ENCODE peak calls at places on chromosomes 3 and 15, in five cellular contexts. One of them, this sample, is unnamed.

GRCh38 chr15:70289191-70289955 is 191.7 kb upstream of the TLE3 start:
- ATAC-seq in activated T-helper 17 cell treated with anti-CD3 and anti-CD28 coated beads, Interleukin-2, amount 50 U/mL, for 72 hours: no peak
- ATAC-seq in left colon: no peak
- ATAC-seq in K562: no peak
- ATAC-seq in activated naive CD8-positive, alpha-beta T cell treated with anti-CD3 and anti-CD28 coated beads, Interleukin-2, amount 10 ng/mL, durations not matched to agents 7 days and 5 days: no peak
- ATAC-seq in this sample: peak

GRCh38 chr15:83283813-83284562 is 476 bp downstream of the BNC1 start:
- ATAC-seq in activated T-helper 17 cell treated with anti-CD3 and anti-CD28 coated beads, Interleukin-2, amount 50 U/mL, for 72 hours: no peak
- ATAC-seq in left colon: no peak
- ATAC-seq in K562: no peak
- ATAC-seq in activated naive CD8-positive, alpha-beta T cell treated with anti-CD3 and anti-CD28 coated beads, Interleukin-2, amount 10 ng/mL, durations not matched to agents 7 days and 5 days: no peak
- ATAC-seq in this sample: no peak

GRCh38 chr3:86969500-86970189 is 21.3 kb downstream of the VGLL3 start:
- ATAC-seq in activated T-helper 17 cell treated with anti-CD3 and anti-CD28 coated beads, Interleukin-2, amount 50 U/mL, for 72 hours: no peak
- ATAC-seq in left colon: no peak
- ATAC-seq in K562: peak
- ATAC-seq in activated naive CD8-positive, alpha-beta T cell treated with anti-CD3 and anti-CD28 coated beads, Interleukin-2, amount 10 ng/mL, durations not matched to agents 7 days and 5 days: no peak
- ATAC-seq in this sample: peak

GRCh38 chr15:74845208-74845568 is 2.2 kb upstream of the ULK3 start:
- ATAC-seq in activated T-helper 17 cell treated with anti-CD3 and anti-CD28 coated beads, Interleukin-2, amount 50 U/mL, for 72 hours: peak
- ATAC-seq in left colon: no peak
- ATAC-seq in K562: no peak
- ATAC-seq in activated naive CD8-positive, alpha-beta T cell treated with anti-CD3 and anti-CD28 coated beads, Interleukin-2, amount 10 ng/mL, durations not matched to agents 7 days and 5 days: peak
- ATAC-seq in this sample: no peak

GRCh38 chr3:176375519-176375918 is 821.8 kb downstream of the TBL1XR1 start:
- ATAC-seq in activated T-helper 17 cell treated with anti-CD3 and anti-CD28 coated beads, Interleukin-2, amount 50 U/mL, for 72 hours: no peak
- ATAC-seq in left colon: no peak
- ATAC-seq in K562: no peak
- ATAC-seq in activated naive CD8-positive, alpha-beta T cell treated with anti-CD3 and anti-CD28 coated beads, Interleukin-2, amount 10 ng/mL, durations not matched to agents 7 days and 5 days: no peak
- ATAC-seq in this sample: no peak

GRCh38 chr15:25366058-25366457 is 72.8 kb downstream of the UBE3A start:
- ATAC-seq in activated T-helper 17 cell treated with anti-CD3 and anti-CD28 coated beads, Interleukin-2, amount 50 U/mL, for 72 hours: peak
- ATAC-seq in left colon: no peak
- ATAC-seq in K562: no peak
- ATAC-seq in activated naive CD8-positive, alpha-beta T cell treated with anti-CD3 and anti-CD28 coated beads, Interleukin-2, amount 10 ng/mL, durations not matched to agents 7 days and 5 days: no peak
- ATAC-seq in this sample: no peak

GRCh38 chr3:114506622-114507300 is 212.9 kb downstream of the TIGIT start:
- ATAC-seq in activated T-helper 17 cell treated with anti-CD3 and anti-CD28 coated beads, Interleukin-2, amount 50 U/mL, for 72 hours: no peak
- ATAC-seq in left colon: no peak
- ATAC-seq in K562: no peak
- ATAC-seq in activated naive CD8-positive, alpha-beta T cell treated with anti-CD3 and anti-CD28 coated beads, Interleukin-2, amount 10 ng/mL, durations not matched to agents 7 days and 5 days: no peak
- ATAC-seq in this sample: peak

GRCh38 chr15:91065505-91065904 is 34.6 kb upstream of the SV2B start:
- ATAC-seq in activated T-helper 17 cell treated with anti-CD3 and anti-CD28 coated beads, Interleukin-2, amount 50 U/mL, for 72 hours: no peak
- ATAC-seq in left colon: no peak
- ATAC-seq in K562: no peak
- ATAC-seq in activated naive CD8-positive, alpha-beta T cell treated with anti-CD3 and anti-CD28 coated beads, Interleukin-2, amount 10 ng/mL, durations not matched to agents 7 days and 5 days: no peak
- ATAC-seq in this sample: no peak

GRCh38 chr15:97748576-97748975 is 211.9 kb upstream of the ARRDC4 start:
- ATAC-seq in activated T-helper 17 cell treated with anti-CD3 and anti-CD28 coated beads, Interleukin-2, amount 50 U/mL, for 72 hours: no peak
- ATAC-seq in left colon: no peak
- ATAC-seq in K562: no peak
- ATAC-seq in activated naive CD8-positive, alpha-beta T cell treated with anti-CD3 and anti-CD28 coated beads, Interleukin-2, amount 10 ng/mL, durations not matched to agents 7 days and 5 days: no peak
- ATAC-seq in this sample: no peak

GRCh38 chr3:184345678-184346144 is 8.3 kb downstream of the FAM131A start:
- ATAC-seq in activated T-helper 17 cell treated with anti-CD3 and anti-CD28 coated beads, Interleukin-2, amount 50 U/mL, for 72 hours: peak
- ATAC-seq in left colon: peak
- ATAC-seq in K562: peak
- ATAC-seq in activated naive CD8-positive, alpha-beta T cell treated with anti-CD3 and anti-CD28 coated beads, Interleukin-2, amount 10 ng/mL, durations not matched to agents 7 days and 5 days: peak
- ATAC-seq in this sample: peak

GRCh38 chr3:51319271-51319670 is 65.8 kb upstream of the MANF start:
- ATAC-seq in activated T-helper 17 cell treated with anti-CD3 and anti-CD28 coated beads, Interleukin-2, amount 50 U/mL, for 72 hours: no peak
- ATAC-seq in left colon: no peak
- ATAC-seq in K562: no peak
- ATAC-seq in activated naive CD8-positive, alpha-beta T cell treated with anti-CD3 and anti-CD28 coated beads, Interleukin-2, amount 10 ng/mL, durations not matched to agents 7 days and 5 days: no peak
- ATAC-seq in this sample: no peak

GRCh38 chr15:27250223-27250622 is 279.2 kb downstream of the GABRG3 start:
- ATAC-seq in activated T-helper 17 cell treated with anti-CD3 and anti-CD28 coated beads, Interleukin-2, amount 50 U/mL, for 72 hours: no peak
- ATAC-seq in left colon: no peak
- ATAC-seq in K562: peak
- ATAC-seq in activated naive CD8-positive, alpha-beta T cell treated with anti-CD3 and anti-CD28 coated beads, Interleukin-2, amount 10 ng/mL, durations not matched to agents 7 days and 5 days: no peak
- ATAC-seq in this sample: no peak

GRCh38 chr15:27889258-27889657 is 209.9 kb downstream of the OCA2 start:
- ATAC-seq in activated T-helper 17 cell treated with anti-CD3 and anti-CD28 coated beads, Interleukin-2, amount 50 U/mL, for 72 hours: no peak
- ATAC-seq in left colon: no peak
- ATAC-seq in K562: no peak
- ATAC-seq in activated naive CD8-positive, alpha-beta T cell treated with anti-CD3 and anti-CD28 coated beads, Interleukin-2, amount 10 ng/mL, durations not matched to agents 7 days and 5 days: no peak
- ATAC-seq in this sample: no peak

GRCh38 chr3:125001557-125002413 is 54.0 kb downstream of the HEG1 start:
- ATAC-seq in activated T-helper 17 cell treated with anti-CD3 and anti-CD28 coated beads, Interleukin-2, amount 50 U/mL, for 72 hours: no peak
- ATAC-seq in left colon: peak
- ATAC-seq in K562: no peak
- ATAC-seq in activated naive CD8-positive, alpha-beta T cell treated with anti-CD3 and anti-CD28 coated beads, Interleukin-2, amount 10 ng/mL, durations not matched to agents 7 days and 5 days: no peak
- ATAC-seq in this sample: no peak

GRCh38 chr3:42780398-42780797 is 7.3 kb upstream of the CCDC13 start:
- ATAC-seq in activated T-helper 17 cell treated with anti-CD3 and anti-CD28 coated beads, Interleukin-2, amount 50 U/mL, for 72 hours: no peak
- ATAC-seq in left colon: peak
- ATAC-seq in K562: no peak
- ATAC-seq in activated naive CD8-positive, alpha-beta T cell treated with anti-CD3 and anti-CD28 coated beads, Interleukin-2, amount 10 ng/mL, durations not matched to agents 7 days and 5 days: no peak
- ATAC-seq in this sample: no peak

GRCh38 chr15:88686166-88686565 is 47.4 kb downstream of the ISG20 start:
- ATAC-seq in activated T-helper 17 cell treated with anti-CD3 and anti-CD28 coated beads, Interleukin-2, amount 50 U/mL, for 72 hours: no peak
- ATAC-seq in left colon: no peak
- ATAC-seq in K562: no peak
- ATAC-seq in activated naive CD8-positive, alpha-beta T cell treated with anti-CD3 and anti-CD28 coated beads, Interleukin-2, amount 10 ng/mL, durations not matched to agents 7 days and 5 days: no peak
- ATAC-seq in this sample: no peak

GRCh38 chr3:147412491-147412916 is 3.3 kb downstream of the ZIC1 start:
- ATAC-seq in activated T-helper 17 cell treated with anti-CD3 and anti-CD28 coated beads, Interleukin-2, amount 50 U/mL, for 72 hours: no peak
- ATAC-seq in left colon: no peak
- ATAC-seq in K562: no peak
- ATAC-seq in activated naive CD8-positive, alpha-beta T cell treated with anti-CD3 and anti-CD28 coated beads, Interleukin-2, amount 10 ng/mL, durations not matched to agents 7 days and 5 days: no peak
- ATAC-seq in this sample: no peak

GRCh38 chr3:15271785-15272381 is 60.5 kb downstream of the SH3BP5 start:
- ATAC-seq in activated T-helper 17 cell treated with anti-CD3 and anti-CD28 coated beads, Interleukin-2, amount 50 U/mL, for 72 hours: peak
- ATAC-seq in left colon: no peak
- ATAC-seq in K562: no peak
- ATAC-seq in activated naive CD8-positive, alpha-beta T cell treated with anti-CD3 and anti-CD28 coated beads, Interleukin-2, amount 10 ng/mL, durations not matched to agents 7 days and 5 days: peak
- ATAC-seq in this sample: no peak

GRCh38 chr15:74408385-74408784 is 25.4 kb downstream of the SEMA7A start:
- ATAC-seq in activated T-helper 17 cell treated with anti-CD3 and anti-CD28 coated beads, Interleukin-2, amount 50 U/mL, for 72 hours: no peak
- ATAC-seq in left colon: no peak
- ATAC-seq in K562: no peak
- ATAC-seq in activated naive CD8-positive, alpha-beta T cell treated with anti-CD3 and anti-CD28 coated beads, Interleukin-2, amount 10 ng/mL, durations not matched to agents 7 days and 5 days: no peak
- ATAC-seq in this sample: no peak

GRCh38 chr15:50182233-50183013 is 427 bp downstream of the SLC27A2 start:
- ATAC-seq in activated T-helper 17 cell treated with anti-CD3 and anti-CD28 coated beads, Interleukin-2, amount 50 U/mL, for 72 hours: peak
- ATAC-seq in left colon: peak
- ATAC-seq in K562: peak
- ATAC-seq in activated naive CD8-positive, alpha-beta T cell treated with anti-CD3 and anti-CD28 coated beads, Interleukin-2, amount 10 ng/mL, durations not matched to agents 7 days and 5 days: peak
- ATAC-seq in this sample: peak

GRCh38 chr3:56862352-56863062 is 60.8 kb upstream of the ARHGEF3 start:
- ATAC-seq in activated T-helper 17 cell treated with anti-CD3 and anti-CD28 coated beads, Interleukin-2, amount 50 U/mL, for 72 hours: peak
- ATAC-seq in left colon: no peak
- ATAC-seq in K562: no peak
- ATAC-seq in activated naive CD8-positive, alpha-beta T cell treated with anti-CD3 and anti-CD28 coated beads, Interleukin-2, amount 10 ng/mL, durations not matched to agents 7 days and 5 days: peak
- ATAC-seq in this sample: peak

GRCh38 chr15:94487635-94488034 is 256.3 kb downstream of the MCTP2 start:
- ATAC-seq in activated T-helper 17 cell treated with anti-CD3 and anti-CD28 coated beads, Interleukin-2, amount 50 U/mL, for 72 hours: no peak
- ATAC-seq in left colon: no peak
- ATAC-seq in K562: no peak
- ATAC-seq in activated naive CD8-positive, alpha-beta T cell treated with anti-CD3 and anti-CD28 coated beads, Interleukin-2, amount 10 ng/mL, durations not matched to agents 7 days and 5 days: no peak
- ATAC-seq in this sample: no peak

GRCh38 chr3:97971679-97972567 is at the start of gene RIOX2:
- ATAC-seq in activated T-helper 17 cell treated with anti-CD3 and anti-CD28 coated beads, Interleukin-2, amount 50 U/mL, for 72 hours: peak
- ATAC-seq in left colon: peak
- ATAC-seq in K562: peak
- ATAC-seq in activated naive CD8-positive, alpha-beta T cell treated with anti-CD3 and anti-CD28 coated beads, Interleukin-2, amount 10 ng/mL, durations not matched to agents 7 days and 5 days: peak
- ATAC-seq in this sample: peak

GRCh38 chr15:75867428-75867827 is 24.2 kb downstream of the UBE2Q2 start:
- ATAC-seq in activated T-helper 17 cell treated with anti-CD3 and anti-CD28 coated beads, Interleukin-2, amount 50 U/mL, for 72 hours: no peak
- ATAC-seq in left colon: no peak
- ATAC-seq in K562: no peak
- ATAC-seq in activated naive CD8-positive, alpha-beta T cell treated with anti-CD3 and anti-CD28 coated beads, Interleukin-2, amount 10 ng/mL, durations not matched to agents 7 days and 5 days: no peak
- ATAC-seq in this sample: no peak

GRCh38 chr3:191141728-191142127 is 57.3 kb upstream of the OSTN start:
- ATAC-seq in activated T-helper 17 cell treated with anti-CD3 and anti-CD28 coated beads, Interleukin-2, amount 50 U/mL, for 72 hours: no peak
- ATAC-seq in left colon: no peak
- ATAC-seq in K562: no peak
- ATAC-seq in activated naive CD8-positive, alpha-beta T cell treated with anti-CD3 and anti-CD28 coated beads, Interleukin-2, amount 10 ng/mL, durations not matched to agents 7 days and 5 days: no peak
- ATAC-seq in this sample: peak